ENCODE peak calls at places on chromosomes 1 and 21, in five cellular contexts. W is transverse colon, K is cardiac muscle cell, L is prostate gland, P is bronchial epithelial cell. D is an unnamed sample.

GRCh38 chr1:27934818-27935549 is at the start of gene SMPDL3B:
- DNase-seq in W (peak; percentile 85), K (peak; percentile 67), L (peak; percentile 31), P (peak; percentile 53), D (peak; percentile 79)

GRCh38 chr1:99814373-99814900 is 35.7 kb upstream of the AGL start:
- DNase-seq in W (no peak), K (no peak), L (no peak), P (peak; percentile 91), D (no peak)

GRCh38 chr1:234957330-234958065 is 171.1 kb downstream of the TOMM20 start:
- DNase-seq in W (peak; percentile 73), K (no peak), L (no peak), P (peak; percentile 55), D (peak; percentile 16)

GRCh38 chr1:79290927-79291474 is 284.5 kb upstream of the ADGRL4 start:
- DNase-seq in W (no peak), K (no peak), L (peak; percentile 27), P (no peak), D (no peak)

GRCh38 chr1:1173793-1174415 is at the start of gene TTLL10:
- DNase-seq in W (peak; percentile 40), K (peak; percentile 11), L (no peak), P (no peak), D (no peak)

GRCh38 chr1:168567007-168567406 is 9.4 kb upstream of the XCL1 start:
- DNase-seq in W (no peak), K (no peak), L (no peak), P (no peak), D (no peak)

GRCh38 chr1:18217398-18218043 is 109.9 kb downstream of the IGSF21 start:
- DNase-seq in W (peak; percentile 39), K (peak; percentile 31), L (no peak), P (peak; percentile 17), D (peak; percentile 67)

GRCh38 chr1:87392241-87393192 is 63.8 kb downstream of the LMO4 start:
- DNase-seq in W (no peak), K (no peak), L (no peak), P (peak; percentile 79), D (no peak)

GRCh38 chr1:90480271-90480835 is 236.7 kb downstream of the BARHL2 start:
- DNase-seq in W (no peak), K (no peak), L (no peak), P (no peak), D (no peak)

GRCh38 chr1:57423135-57424131 is at the start of gene DAB1:
- DNase-seq in W (no peak), K (peak; percentile 75), L (no peak), P (no peak), D (peak; percentile 24)

GRCh38 chr1:226403522-226404034 is 4.3 kb downstream of the PARP1 start:
- DNase-seq in W (no peak), K (no peak), L (no peak), P (peak; percentile 5), D (peak; percentile 38)

GRCh38 chr1:24884751-24885150 is 45.3 kb downstream of the RUNX3 start:
- DNase-seq in W (no peak), K (no peak), L (no peak), P (no peak), D (no peak)

GRCh38 chr1:3417082-3417728 is 37.3 kb upstream of the ARHGEF16 start:
- DNase-seq in W (no peak), K (no peak), L (no peak), P (no peak), D (no peak)

GRCh38 chr21:26800455-26801454 is 44.5 kb downstream of the ADAMTS1 start:
- DNase-seq in W (no peak), K (no peak), L (no peak), P (no peak), D (no peak)

GRCh38 chr1:84959294-84959693 is 37.6 kb downstream of the MCOLN2 start:
- DNase-seq in W (no peak), K (no peak), L (no peak), P (no peak), D (no peak)

GRCh38 chr1:157566484-157567300 is 14.4 kb upstream of the FCRL5 start:
- DNase-seq in W (no peak), K (no peak), L (no peak), P (no peak), D (no peak)

DNA sequence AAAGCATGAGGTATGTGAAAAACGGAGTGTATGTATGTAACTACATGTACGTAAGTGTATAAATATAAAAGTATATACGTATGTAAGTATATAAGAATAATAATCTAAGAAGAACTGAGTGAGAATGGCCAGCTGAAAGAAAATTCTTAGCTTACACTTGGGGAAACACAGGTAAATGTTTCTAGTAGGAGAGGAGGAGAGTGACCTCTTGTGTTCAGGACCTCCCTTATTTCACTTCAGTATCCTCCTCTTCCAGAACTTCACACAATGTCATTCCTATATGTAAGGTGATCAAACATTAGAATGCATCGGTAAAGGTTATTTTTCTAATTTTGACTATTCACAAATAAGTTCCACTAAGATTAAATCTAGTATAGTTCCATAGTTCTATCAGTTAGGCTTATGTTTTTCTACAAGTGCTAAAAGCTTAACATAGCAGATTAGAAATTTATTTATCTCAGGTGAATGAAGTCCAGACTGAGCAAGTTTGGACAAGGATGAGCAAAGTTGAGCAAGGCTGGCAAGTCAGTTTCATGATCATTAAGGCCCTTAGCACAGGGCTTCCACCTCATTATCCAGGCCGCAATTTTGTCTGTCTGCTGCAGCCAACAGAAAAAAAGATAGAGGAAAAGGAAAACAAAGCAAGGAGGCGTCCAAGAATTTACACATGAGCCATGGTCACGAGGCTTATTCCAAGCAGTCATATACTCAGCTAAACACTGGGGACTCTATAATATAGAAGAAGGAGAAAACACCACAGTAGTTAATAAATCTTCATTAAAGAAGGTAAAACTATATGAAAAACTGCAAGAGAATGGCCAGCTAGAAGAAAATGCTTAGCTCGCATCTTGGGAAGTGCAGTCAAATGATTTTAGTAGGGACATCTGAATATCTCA is 7.1 kb upstream of the MROH9 start:
- DNase-seq in W (no peak), K (no peak), L (no peak), P (peak; percentile 46), D (no peak)
- TF ChIP-seq CTCF in W (peak; percentile 20), K (no peak), L (no peak), P (no peak), D (peak; percentile 4)

DNA sequence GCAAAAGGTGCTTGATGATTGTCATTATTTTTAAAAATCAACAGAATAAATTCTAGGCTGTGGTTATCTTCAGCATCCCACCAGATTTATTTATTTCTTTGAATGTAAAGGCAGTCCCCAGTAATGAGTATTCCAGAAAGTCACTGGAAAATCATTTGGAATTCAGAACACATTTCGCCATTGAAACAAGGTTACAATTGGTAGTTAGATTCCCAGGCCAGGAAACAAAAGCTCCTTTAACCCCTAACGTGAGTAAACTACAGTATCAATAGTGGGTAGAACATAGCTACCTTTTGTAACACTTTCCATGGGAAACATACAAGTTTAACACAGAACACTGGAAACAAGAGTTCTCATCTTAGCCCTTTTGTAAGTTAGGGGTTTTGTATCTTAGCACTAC is 53.4 kb upstream of the BMP8A start:
- DNase-seq in W (no peak), K (no peak), L (no peak), P (no peak), D (no peak)
- H3K36me3 ChIP-seq in W (no peaks in the 10 kb centered on the region), K (peaks cover 85% of the 10 kb centered on the region), L (peaks cover 4% of the 10 kb centered on the region), P (peaks cover 24% of the 10 kb centered on the region), D (peaks cover 89% of the 10 kb centered on the region)

DNA sequence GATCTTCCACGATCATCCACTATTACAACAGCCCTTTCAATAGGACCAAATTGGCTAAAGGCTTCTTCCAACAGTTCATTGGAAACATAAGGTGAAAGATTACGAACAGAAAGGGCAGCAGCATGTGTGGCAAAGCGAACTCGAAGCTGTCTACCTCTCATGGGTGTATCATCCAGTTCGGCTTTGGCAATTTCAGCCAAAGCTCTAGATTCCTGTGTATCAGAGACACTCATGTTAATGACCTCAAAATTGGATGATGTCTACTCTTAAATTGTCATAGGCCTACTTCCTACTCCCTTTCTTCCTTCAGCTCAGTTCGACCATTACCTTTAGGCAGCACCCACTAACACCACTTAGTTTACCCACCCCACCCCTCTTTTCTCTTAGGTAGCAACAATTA is 2.2 kb downstream of the SFPQ start:
- DNase-seq in W (no peak), K (no peak), L (no peak), P (no peak), D (no peak)
- H3K4me3 ChIP-seq in W (peak overlapping the region; percentile 91), K (peak overlapping the region; percentile 99), L (peak overlapping the region; percentile 100), P (peak overlapping the region; percentile 87), D (peak overlapping the region; percentile 78)

DNA sequence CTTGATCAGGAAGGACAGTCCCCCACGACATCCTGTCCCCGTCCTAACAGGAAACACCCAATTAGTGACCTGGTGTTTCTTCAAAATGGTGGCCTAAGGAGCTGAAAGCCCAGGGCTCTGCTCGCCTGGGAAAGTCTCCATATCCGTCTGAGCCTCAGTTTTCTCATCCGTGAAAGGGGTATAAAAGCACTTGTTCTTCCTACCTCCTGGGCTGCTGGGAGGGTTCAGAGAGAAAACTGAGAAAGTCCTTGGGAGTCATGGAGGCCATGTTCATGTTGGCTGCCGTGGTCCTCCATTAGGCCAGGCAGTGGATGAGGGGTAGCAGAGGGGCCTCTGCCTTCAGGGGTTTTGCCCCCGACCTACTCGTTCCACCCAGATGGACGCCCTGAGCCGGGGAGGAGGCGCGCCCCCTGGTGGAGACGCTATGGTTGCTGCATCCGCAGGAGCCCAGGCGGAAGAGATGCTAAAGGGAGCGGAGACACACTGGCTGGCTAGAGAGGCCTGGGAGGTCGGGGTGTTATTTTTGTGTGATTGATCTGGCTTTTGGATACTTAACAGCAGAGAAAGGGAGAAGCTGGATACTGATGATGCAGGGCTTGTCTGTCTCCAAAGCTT is 113.5 kb downstream of the PRDM2 start:
- DNase-seq in W (no peak), K (peak; percentile 50), L (no peak), P (no peak), D (peak; percentile 62)
- TF ChIP-seq CTCF in W (peak; percentile 27), K (peak; percentile 82), L (no peak), P (peak; percentile 54), D (peak; percentile 68)

DNA sequence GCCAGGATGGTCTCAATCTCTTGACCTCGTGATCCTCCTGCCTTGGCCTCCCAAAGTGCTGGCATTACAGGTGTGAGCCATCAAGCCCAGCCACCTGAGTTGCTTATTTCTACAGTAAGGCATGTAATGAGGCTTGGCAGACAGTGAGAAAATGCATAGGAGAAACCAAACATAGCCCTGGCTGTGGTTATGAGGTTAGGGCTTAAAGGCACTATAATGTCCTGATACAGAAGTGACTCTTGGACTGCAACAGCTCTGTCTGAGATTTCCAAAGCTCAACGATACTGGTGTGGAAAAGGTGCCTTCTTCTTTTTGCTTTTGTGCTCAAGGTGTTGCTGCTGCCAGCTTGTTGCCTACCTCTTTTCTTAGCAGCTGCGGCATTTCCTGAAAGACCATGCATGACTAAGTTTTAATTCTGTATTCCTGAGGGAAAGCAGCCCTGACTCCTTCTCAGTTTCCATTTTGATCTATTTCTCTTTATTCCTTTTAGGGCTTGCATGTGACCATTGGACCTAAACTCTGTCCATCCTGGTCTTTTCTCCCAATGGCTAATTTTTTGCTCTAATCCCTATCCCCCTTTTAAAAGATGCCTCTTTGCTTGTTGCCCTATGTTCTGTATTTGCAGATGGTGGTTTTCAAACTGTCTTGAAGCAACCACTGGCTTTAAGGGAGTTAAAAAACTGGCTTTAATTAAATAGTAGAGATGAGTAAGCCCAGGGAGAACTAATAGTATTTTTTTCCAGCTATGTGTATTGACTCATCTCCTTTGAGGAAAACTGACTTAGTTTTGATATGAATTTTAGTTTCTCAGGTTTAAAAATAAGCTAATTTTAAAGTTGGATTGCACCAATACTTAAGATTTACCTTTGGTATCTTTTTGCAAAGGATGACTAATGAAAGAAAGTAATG is 70.3 kb downstream of the KIF1B start:
- DNase-seq in W (no peak), K (no peak), L (no peak), P (no peak), D (no peak)
- H3K36me3 ChIP-seq in W (no peaks in the 10 kb centered on the region), K (peaks cover 79% of the 10 kb centered on the region), L (no peaks in the 10 kb centered on the region), P (peaks cover 11% of the 10 kb centered on the region), D (peaks cover 89% of the 10 kb centered on the region)